ENCODE peak calls at places on chromosomes 11 and 22, in six cellular contexts. A, P, R, L, D and W are unnamed samples.

GRCh38 chr22:39431821-39432251 is 25.0 kb upstream of the MGAT3 start:
- DNase-seq in A (no peak), P (peak), R (no peak), L (no peak), D (no peak), W (no peak)

GRCh38 chr22:24496661-24497060 is 1.5 kb downstream of the UPB1 start:
- DNase-seq in A (no peak), P (no peak), R (no peak), L (no peak), D (no peak), W (no peak)

GRCh38 chr11:11032072-11032471 is 174.2 kb upstream of the ZBED5 start:
- DNase-seq in A (no peak), P (no peak), R (no peak), L (no peak), D (no peak), W (no peak)

GRCh38 chr11:96215094-96215782 is 127.8 kb downstream of the MAML2 start:
- DNase-seq in A (peak), P (peak), R (no peak), L (peak), D (no peak), W (peak)

GRCh38 chr11:65417702-65418430 is 4.7 kb upstream of the NEAT1 start:
- DNase-seq in A (no peak), P (peak), R (no peak), L (no peak), D (peak), W (peak)

GRCh38 chr11:73260127-73260457 is 12.0 kb upstream of the P2RY6 start:
- DNase-seq in A (no peak), P (no peak), R (no peak), L (no peak), D (no peak), W (no peak)

GRCh38 chr11:82004537-82005213 is 729.0 kb downstream of the FAM181B start:
- DNase-seq in A (no peak), P (no peak), R (no peak), L (no peak), D (no peak), W (no peak)

GRCh38 chr22:23294221-23294620 is 113.9 kb downstream of the BCR start:
- DNase-seq in A (no peak), P (no peak), R (no peak), L (no peak), D (no peak), W (no peak)

GRCh38 chr22:39690901-39691620 is 120.5 kb downstream of the CACNA1I start:
- DNase-seq in A (no peak), P (no peak), R (no peak), L (no peak), D (peak), W (peak)

GRCh38 chr11:128342511-128343133 is 244.7 kb downstream of the ETS1 start:
- DNase-seq in A (peak), P (peak), R (peak), L (peak), D (no peak), W (peak)

GRCh38 chr11:108616549-108616948 is 23.0 kb upstream of the EXPH5 start:
- DNase-seq in A (peak), P (peak), R (peak), L (no peak), D (no peak), W (no peak)

GRCh38 chr11:3340025-3340424 is 38.9 kb downstream of the ZNF195 start:
- DNase-seq in A (peak), P (peak), R (no peak), L (no peak), D (peak), W (no peak)

GRCh38 chr11:113488931-113489351 is 13.7 kb upstream of the DRD2 start:
- DNase-seq in A (no peak), P (no peak), R (no peak), L (no peak), D (no peak), W (no peak)

GRCh38 chr22:25840162-25840561 is 98.2 kb downstream of the MYO18B start:
- DNase-seq in A (no peak), P (no peak), R (no peak), L (no peak), D (no peak), W (no peak)

GRCh38 chr11:47511927-47512326 is 41.0 kb downstream of the CELF1 start:
- DNase-seq in A (no peak), P (no peak), R (no peak), L (no peak), D (no peak), W (no peak)

GRCh38 chr22:32175751-32176644 is 16.9 kb upstream of the C22orf42 start:
- DNase-seq in A (no peak), P (no peak), R (no peak), L (no peak), D (no peak), W (no peak)

GRCh38 chr11:34940026-34940677 is 23.7 kb downstream of the PDHX start:
- DNase-seq in A (no peak), P (no peak), R (no peak), L (no peak), D (no peak), W (no peak)

GRCh38 chr22:44625421-44625760 is 76.6 kb upstream of the PRR5 start:
- DNase-seq in A (no peak), P (no peak), R (no peak), L (no peak), D (no peak), W (no peak)

GRCh38 chr11:35165416-35166368 is 26.7 kb downstream of the CD44 start:
- DNase-seq in A (peak), P (peak), R (no peak), L (peak), D (no peak), W (peak)

GRCh38 chr11:2210366-2211112 is 38.9 kb upstream of the TH start:
- DNase-seq in A (no peak), P (no peak), R (no peak), L (no peak), D (no peak), W (no peak)

GRCh38 chr11:65274734-65275682 is 13.2 kb downstream of the POLA2 start:
- DNase-seq in A (peak), P (peak), R (peak), L (no peak), D (peak), W (peak)

GRCh38 chr22:19520007-19520406 is 4.2 kb downstream of the CLDN5 start:
- DNase-seq in A (no peak), P (no peak), R (no peak), L (no peak), D (no peak), W (no peak)
- H3K4me3 ChIP-seq in A (no peak), P (no peak), R (no peak), L (no peak), D (no peak), W (no peak)

DNA sequence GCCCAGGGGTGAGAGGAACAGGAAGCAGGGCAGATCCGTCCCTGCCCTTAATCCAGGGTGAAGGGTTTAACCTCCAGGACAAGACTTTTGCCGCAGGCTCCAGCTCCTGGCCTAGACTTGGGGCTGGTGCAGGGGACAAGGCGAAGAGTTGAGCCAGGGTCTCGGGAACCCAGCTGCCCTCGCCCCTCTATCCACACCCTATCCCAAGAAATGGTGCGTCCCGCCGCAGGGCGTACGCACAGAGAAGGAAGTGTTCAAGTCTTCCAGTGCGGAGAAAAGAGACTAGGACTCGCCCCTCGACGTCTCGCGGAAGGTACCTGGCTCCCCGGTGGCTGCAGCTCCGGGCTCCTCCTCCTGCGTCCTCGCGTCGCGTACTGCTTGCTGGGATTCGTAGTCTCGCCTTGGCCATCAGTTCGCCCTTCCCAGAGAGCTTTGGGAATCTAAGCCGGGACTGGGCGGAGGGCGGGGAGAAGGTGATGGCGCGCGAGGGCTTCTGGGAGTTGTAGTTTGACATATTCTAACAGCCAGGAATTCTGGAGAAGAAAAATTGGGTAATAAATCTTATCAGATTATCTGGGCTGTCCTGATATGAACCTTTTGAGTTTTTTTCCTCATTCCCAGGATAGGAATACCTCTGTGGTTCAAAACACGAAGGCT is at the start of gene ZMAT5:
- DNase-seq in A (peak), P (peak), R (peak), L (peak), D (peak), W (peak)
- TF ChIP-seq POLR2A in A (peak), P (peak), R (peak), L (peak), D (no peak), W (peak)

DNA sequence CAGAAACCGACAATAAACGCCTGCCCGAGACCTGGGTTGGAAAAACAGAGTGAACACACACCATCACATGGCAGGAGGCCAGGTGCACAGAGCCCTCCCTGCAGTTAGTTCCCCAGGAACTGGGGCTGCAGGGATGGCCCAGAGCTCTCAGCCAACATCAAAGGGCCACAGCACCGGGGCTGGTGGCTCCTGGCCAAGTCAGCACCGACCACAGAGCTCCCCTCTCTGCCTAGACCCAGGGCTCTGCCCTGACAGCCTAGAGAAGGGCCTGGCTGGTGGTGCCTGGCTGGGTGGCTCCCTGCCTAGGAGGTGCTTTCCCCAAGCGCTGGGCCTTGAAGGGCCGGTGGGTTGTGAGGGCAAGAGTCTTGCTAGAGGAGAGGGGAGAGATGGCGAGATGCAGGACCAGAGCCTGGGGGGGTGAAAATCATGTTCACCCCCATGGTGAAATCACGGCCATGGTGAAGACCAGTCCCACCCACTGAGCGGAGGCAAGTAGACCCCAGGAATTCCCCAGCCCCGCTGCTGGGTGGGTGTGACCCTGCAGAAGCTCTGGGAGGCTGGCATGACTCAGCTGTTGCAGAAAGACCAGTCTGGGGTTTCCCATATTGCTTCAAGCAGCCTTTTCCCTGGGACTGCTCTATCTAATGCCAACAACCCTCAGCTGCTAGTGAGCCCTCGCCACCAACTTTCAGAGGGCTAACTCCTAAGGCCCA is 7.2 kb upstream of the BID start:
- DNase-seq in A (peak), P (peak), R (peak), L (peak), D (no peak), W (peak)
- TF ChIP-seq MYC in A (no peak), P (no peak), R (no peak), L (no peak), D (no peak), W (no peak)

GRCh38 chr11:14026961-14027360 is 64.4 kb downstream of the SPON1 start:
- DNase-seq in A (no peak), P (no peak), R (no peak), L (no peak), D (no peak), W (no peak)
- H3K4me3 ChIP-seq in A (no peak), P (no peak), R (no peak), L (no peak), D (no peak), W (no peak)

GRCh38 chr11:125887373-125888324 is at the start of gene HYLS1:
- DNase-seq in A (peak), P (peak), R (peak), L (peak), D (peak), W (peak)
- TF ChIP-seq POLR2A in A (peak), P (peak), R (peak), L (peak), D (peak), W (peak)